ENCODE peak calls at places on chromosomes 3 and 15, in nine cellular contexts. W is central memory CD4-positive, alpha-beta T cell; U is B cell; O is effector CD8-positive, alpha-beta T cell; R is myocyte; B is T-helper 17 cell; Z is dorsolateral prefrontal cortex; P is COR-L47; Q is K562. N is an unnamed sample.

GRCh38 chr3:155093261-155093660 is 13.1 kb downstream of the MME start:
- DNase-seq in U (no peak), Q (no peak), O (no peak), P (peak; percentile 87), B (no peak), R (peak; percentile 22), Z (no peak), W (no peak), N (no peak)

GRCh38 chr15:74789171-74789627 is 7.3 kb downstream of the CSK start:
- DNase-seq in Z (no peak), U (peak; percentile 78), Q (no peak), P (no peak), O (no peak), R (no peak), W (no peak), B (no peak), N (no peak)

GRCh38 chr3:462851-463250 is 266.3 kb downstream of the CHL1 start:
- DNase-seq in P (no peak), Z (no peak), R (no peak), O (no peak), B (no peak), W (no peak), U (no peak), Q (no peak), N (no peak)

GRCh38 chr15:101167791-101168462 is 83.9 kb downstream of the CHSY1 start:
- DNase-seq in B (no peak), U (no peak), R (peak; percentile 23), Z (no peak), Q (peak; percentile 97), P (no peak), W (peak; percentile 32), O (no peak), N (no peak)

GRCh38 chr15:87758739-87759457 is 497.6 kb downstream of the NTRK3 start:
- DNase-seq in Z (no peak), Q (no peak), B (no peak), U (no peak), O (no peak), W (no peak), P (no peak), R (no peak), N (no peak)

GRCh38 chr15:63490345-63491034 is 13.9 kb upstream of the USP3 start:
- DNase-seq in B (no peak), Z (no peak), O (no peak), R (no peak), Q (no peak), U (no peak), W (no peak), P (peak; percentile 81), N (no peak)

GRCh38 chr3:72907131-72907697 is 19.4 kb downstream of the GXYLT2 start:
- DNase-seq in R (peak; percentile 64), O (no peak), U (no peak), Z (no peak), B (no peak), Q (no peak), W (no peak), P (no peak), N (no peak)

GRCh38 chr3:197028711-197029510 is 706 bp downstream of the MELTF start:
- DNase-seq in O (no peak), W (no peak), P (no peak), U (peak; percentile 50), B (no peak), Q (peak; percentile 42), Z (no peak), R (no peak), N (no peak)

GRCh38 chr15:60299452-60300047 is 98.2 kb downstream of the ANXA2 start:
- DNase-seq in Z (no peak), W (no peak), B (no peak), U (no peak), Q (peak; percentile 40), P (peak; percentile 97), R (no peak), O (no peak), N (no peak)

GRCh38 chr3:4950948-4951347 is 28.3 kb upstream of the BHLHE40 start:
- DNase-seq in U (no peak), R (no peak), P (no peak), B (no peak), W (no peak), Z (no peak), O (no peak), Q (no peak), N (no peak)

GRCh38 chr15:71237456-71238188 is 122.4 kb downstream of the THSD4 start:
- DNase-seq in B (no peak), U (no peak), Q (peak; percentile 16), Z (peak; percentile 55), P (peak; percentile 66), R (peak; percentile 66), W (no peak), O (no peak), N (no peak)

GRCh38 chr15:58951388-58952060 is 18.0 kb upstream of the SLTM start:
- DNase-seq in R (peak; percentile 11), Q (no peak), Z (no peak), U (no peak), O (no peak), B (no peak), P (peak; percentile 3), W (no peak), N (no peak)

N was measured in activated gamma-delta T cell.